ENCODE peak calls at places on chromosome 18, in four cellular contexts. W is hepatocyte, X is AG10803, B is choroid plexus epithelial cell. Z is an unnamed sample.

GRCh38 chr18:24492445-24492844 is 32.0 kb downstream of the HRH4 start:
- DNase-seq in X (no peak), B (no peak), W (no peak), Z (no peak)

GRCh38 chr18:13446581-13447470 is 228.3 kb downstream of the LDLRAD4 start:
- DNase-seq in W (no peak), B (peak; percentile 47), X (no peak), Z (no peak)

GRCh38 chr18:9841752-9842151 is 44.0 kb upstream of the TXNDC2 start:
- DNase-seq in X (no peak), W (no peak), B (no peak), Z (no peak)

GRCh38 chr18:22703883-22704626 is 229.1 kb upstream of the RBBP8 start:
- DNase-seq in W (peak; percentile 60), X (peak; percentile 56), B (peak; percentile 77), Z (peak; percentile 69)

GRCh38 chr18:58580623-58581022 is 48.3 kb downstream of the ALPK2 start:
- DNase-seq in X (peak; percentile 83), W (no peak), B (peak; percentile 73), Z (no peak)

GRCh38 chr18:36124841-36125240 is 4.3 kb downstream of the SLC39A6 start:
- DNase-seq in X (no peak), W (no peak), B (no peak), Z (peak; percentile 90)

GRCh38 chr18:43080671-43081070 is 34.8 kb downstream of the RIT2 start:
- DNase-seq in W (no peak), X (no peak), B (no peak), Z (no peak)

GRCh38 chr18:46630160-46630559 is 26.9 kb downstream of the LOXHD1 start:
- DNase-seq in X (peak; percentile 17), B (no peak), W (no peak), Z (peak; percentile 13)

GRCh38 chr18:62737474-62737873 is 22.1 kb downstream of the PHLPP1 start:
- DNase-seq in X (no peak), B (no peak), W (no peak), Z (no peak)

GRCh38 chr18:77132369-77133050 is at the start of gene MBP:
- DNase-seq in X (no peak), B (no peak), W (peak; percentile 92), Z (peak; percentile 84)

GRCh38 chr18:54958711-54959625 is at the start of gene CCDC68:
- DNase-seq in B (peak; percentile 56), W (peak; percentile 75), X (no peak), Z (peak; percentile 55)

GRCh38 chr18:75784413-75784812 is 356.9 kb upstream of the SMIM21 start:
- DNase-seq in X (no peak), B (no peak), W (no peak), Z (no peak)

GRCh38 chr18:57221084-57221483 is 74.2 kb downstream of the BOD1L2 start:
- DNase-seq in W (no peak), X (no peak), B (no peak), Z (no peak)

GRCh38 chr18:22434973-22435608 is 17.4 kb upstream of the CTAGE1 start:
- DNase-seq in X (peak; percentile 74), W (no peak), B (peak; percentile 61), Z (peak; percentile 88)

GRCh38 chr18:9366126-9366714 is 31.6 kb downstream of the TWSG1 start:
- DNase-seq in B (peak; percentile 60), X (peak; percentile 60), W (peak; percentile 61), Z (peak; percentile 89)

GRCh38 chr18:76875390-76876330 is 53.3 kb downstream of the ZNF236 start:
- DNase-seq in X (peak; percentile 13), B (peak; percentile 72), W (peak; percentile 78), Z (peak; percentile 64)

GRCh38 chr18:7937268-7937667 is 370.2 kb downstream of the PTPRM start:
- DNase-seq in B (no peak), X (no peak), W (no peak), Z (no peak)

GRCh38 chr18:58190842-58191530 is 147.0 kb downstream of the NEDD4L start:
- DNase-seq in W (no peak), X (no peak), B (no peak), Z (no peak)

GRCh38 chr18:42048150-42048549 is 93.1 kb downstream of the PIK3C3 start:
- DNase-seq in W (peak; percentile 65), B (peak; percentile 94), X (peak; percentile 83), Z (peak; percentile 95)

GRCh38 chr18:11986061-11986460 is 4.8 kb downstream of the IMPA2 start:
- DNase-seq in X (no peak), B (no peak), W (no peak), Z (no peak)

GRCh38 chr18:44537521-44537920 is 143.2 kb upstream of the SETBP1 start:
- DNase-seq in W (peak; percentile 32), B (peak; percentile 70), X (peak; percentile 93), Z (peak; percentile 97)

GRCh38 chr18:46325836-46326235 is 221.7 kb downstream of the HAUS1 start:
- DNase-seq in X (no peak), W (no peak), B (no peak), Z (peak; percentile 51)

GRCh38 chr18:65610939-65611338 is 139.9 kb upstream of the CDH7 start:
- DNase-seq in X (no peak), B (no peak), W (no peak), Z (no peak)
- H3K4me3 ChIP-seq in X (no peak overlapping the region), B (no peak overlapping the region), W (no peak overlapping the region), Z (no peak overlapping the region)

GRCh38 chr18:21404426-21404825 is 162.4 kb downstream of the GREB1L start:
- DNase-seq in X (no peak), W (no peak), B (no peak), Z (no peak)
- H3K4me3 ChIP-seq in X (no peak overlapping the region), W (no peak overlapping the region), B (no peak overlapping the region), Z (no peak overlapping the region)

GRCh38 chr18:48137354-48138208 is 207.1 kb upstream of the SMAD2 start:
- DNase-seq in X (no peak), B (no peak), W (no peak), Z (no peak)
- H3K4me3 ChIP-seq in X (no peak overlapping the region), B (no peak overlapping the region), W (peak overlapping the region; percentile 61), Z (peak overlapping the region; percentile 62)

GRCh38 chr18:3268306-3268705 is 6.4 kb downstream of the MYL12B start:
- DNase-seq in B (no peak), X (no peak), W (no peak), Z (no peak)
- H3K4me3 ChIP-seq in B (no peak overlapping the region), X (no peak overlapping the region), W (no peak overlapping the region), Z (no peak overlapping the region)